ENCODE peak calls at places on chromosomes 16 and 17, in four cellular contexts. One of them, this sample, is unnamed.

GRCh38 chr17:74449773-74450172 is 16.7 kb upstream of the CD300A start:
- DNase-seq in HCT116: no peak
- DNase-seq in A549: no peak
- DNase-seq in HepG2: no peak
- DNase-seq in this sample: no peak

GRCh38 chr17:57595942-57596695 is 149.0 kb downstream of the CCDC182 start:
- DNase-seq in HCT116: no peak
- DNase-seq in A549: no peak
- DNase-seq in HepG2: no peak
- DNase-seq in this sample: no peak

GRCh38 chr17:43695968-43696865 is 34.5 kb upstream of the MEOX1 start:
- DNase-seq in A549: no peak
- DNase-seq in HepG2: no peak
- DNase-seq in HCT116: no peak
- DNase-seq in this sample: peak

GRCh38 chr17:27824745-27825144 is 24.4 kb upstream of the NOS2 start:
- DNase-seq in HepG2: no peak
- DNase-seq in A549: no peak
- DNase-seq in HCT116: no peak
- DNase-seq in this sample: no peak

GRCh38 chr17:30323262-30323894 is 10.5 kb downstream of the TMIGD1 start:
- DNase-seq in A549: no peak
- DNase-seq in HCT116: no peak
- DNase-seq in HepG2: no peak
- DNase-seq in this sample: no peak

GRCh38 chr17:74177018-74177450 is 26.4 kb upstream of the RPL38 start:
- DNase-seq in HepG2: no peak
- DNase-seq in A549: no peak
- DNase-seq in HCT116: no peak
- DNase-seq in this sample: peak

GRCh38 chr16:56298948-56299602 is 107.8 kb downstream of the GNAO1 start:
- DNase-seq in A549: no peak
- DNase-seq in HepG2: no peak
- DNase-seq in HCT116: no peak
- DNase-seq in this sample: no peak

GRCh38 chr16:85344502-85345128 is 232.3 kb upstream of the CIBAR2 start:
- DNase-seq in HepG2: no peak
- DNase-seq in A549: no peak
- DNase-seq in HCT116: no peak
- DNase-seq in this sample: no peak

GRCh38 chr17:75640556-75641119 is 7.4 kb downstream of the SMIM5 start:
- DNase-seq in HCT116: no peak
- DNase-seq in HepG2: no peak
- DNase-seq in A549: no peak
- DNase-seq in this sample: no peak

GRCh38 chr17:75638893-75639292 is 5.7 kb downstream of the SMIM5 start:
- DNase-seq in HCT116: no peak
- DNase-seq in A549: no peak
- DNase-seq in HepG2: no peak
- DNase-seq in this sample: no peak

GRCh38 chr17:75639327-75639726 is 6.1 kb downstream of the SMIM5 start:
- DNase-seq in HCT116: no peak
- DNase-seq in HepG2: no peak
- DNase-seq in A549: no peak
- DNase-seq in this sample: no peak

GRCh38 chr17:75641343-75641742 is 8.1 kb downstream of the SMIM5 start:
- DNase-seq in HCT116: no peak
- DNase-seq in A549: no peak
- DNase-seq in HepG2: no peak
- DNase-seq in this sample: no peak

GRCh38 chr17:75639771-75640555 is 6.7 kb downstream of the SMIM5 start:
- DNase-seq in A549: no peak
- DNase-seq in HCT116: no peak
- DNase-seq in HepG2: no peak
- DNase-seq in this sample: no peak
- TF ChIP-seq CEBPB in A549: no peak
- TF ChIP-seq CEBPB in HCT116: no peak
- TF ChIP-seq CEBPB in HepG2: no peak
- TF ChIP-seq CEBPB in this sample: no peak

GRCh38 chr17:5947701-5948180 is 122.4 kb upstream of the WSCD1 start:
- DNase-seq in HepG2: no peak
- DNase-seq in HCT116: no peak
- DNase-seq in A549: no peak
- DNase-seq in this sample: no peak

GRCh38 chr17:5942687-5943086 is 127.5 kb upstream of the WSCD1 start:
- DNase-seq in HCT116: no peak
- DNase-seq in A549: no peak
- DNase-seq in HepG2: no peak
- DNase-seq in this sample: no peak

GRCh38 chr17:5941258-5941657 is 128.9 kb upstream of the WSCD1 start:
- DNase-seq in HCT116: no peak
- DNase-seq in A549: no peak
- DNase-seq in HepG2: no peak
- DNase-seq in this sample: no peak

GRCh38 chr17:5943991-5944390 is 126.2 kb upstream of the WSCD1 start:
- DNase-seq in HepG2: no peak
- DNase-seq in A549: no peak
- DNase-seq in HCT116: no peak
- DNase-seq in this sample: no peak

GRCh38 chr17:5943232-5943631 is 126.9 kb upstream of the WSCD1 start:
- DNase-seq in HepG2: no peak
- DNase-seq in HCT116: no peak
- DNase-seq in A549: no peak
- DNase-seq in this sample: no peak
- H3K4me2 ChIP-seq in HepG2: no peak
- H3K4me2 ChIP-seq in HCT116: no peak
- H3K4me2 ChIP-seq in A549: no peak
- H3K4me2 ChIP-seq in this sample: no peak

GRCh38 chr16:87203060-87203656 is 114.0 kb downstream of the C16orf95 start:
- DNase-seq in HepG2: peak
- DNase-seq in A549: peak
- DNase-seq in HCT116: peak
- DNase-seq in this sample: peak
- TF ChIP-seq CEBPB in HepG2: no peak
- TF ChIP-seq CEBPB in A549: no peak
- TF ChIP-seq CEBPB in HCT116: no peak
- TF ChIP-seq CEBPB in this sample: no peak

DNA sequence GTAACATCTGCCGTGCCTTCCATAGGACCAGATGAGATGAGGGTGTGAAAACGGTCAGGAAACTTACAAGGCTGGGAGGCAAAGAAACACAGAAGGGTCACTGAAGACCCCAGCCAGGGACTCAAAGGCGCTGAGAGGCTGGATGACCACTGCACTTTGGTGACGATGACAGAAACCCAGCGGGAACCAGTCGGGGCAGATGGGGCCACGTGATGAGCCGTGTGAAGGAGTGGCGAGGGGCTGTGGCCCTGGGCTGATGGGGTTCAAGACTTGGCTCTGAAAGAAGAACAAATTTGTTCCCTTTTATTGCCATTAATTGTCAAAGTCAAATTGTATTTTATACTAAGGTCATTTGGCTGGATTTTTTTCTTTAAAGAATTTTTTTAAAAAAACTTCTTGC is 28.6 kb upstream of the ATP2C2 start:
- DNase-seq in HCT116: no peak
- DNase-seq in HepG2: no peak
- DNase-seq in A549: no peak
- DNase-seq in this sample: no peak
- H3K4me2 ChIP-seq in HCT116: no peak
- H3K4me2 ChIP-seq in HepG2: no peak
- H3K4me2 ChIP-seq in A549: no peak
- H3K4me2 ChIP-seq in this sample: no peak

DNA sequence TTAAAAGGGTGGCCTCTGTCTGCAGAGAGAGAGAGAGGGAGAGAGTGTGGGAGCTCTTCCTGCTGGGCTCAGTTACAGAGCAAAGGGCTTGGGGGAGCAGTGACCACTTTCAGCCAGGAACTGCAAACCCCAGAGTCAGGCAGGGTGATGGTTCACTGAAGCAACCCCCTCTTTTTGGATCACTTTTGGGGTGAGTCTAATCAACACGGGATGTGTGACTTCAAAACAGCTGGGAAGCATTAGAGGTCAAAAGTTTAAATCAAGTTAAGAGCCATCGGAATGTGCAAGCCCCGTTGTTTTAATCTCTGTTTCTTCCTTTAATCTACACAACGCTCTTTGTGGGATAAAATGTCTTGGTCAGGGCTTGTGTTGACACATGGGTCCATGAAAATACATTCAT is 577.1 kb upstream of the CDH11 start:
- DNase-seq in A549: no peak
- DNase-seq in HCT116: no peak
- DNase-seq in HepG2: no peak
- DNase-seq in this sample: no peak
- TF ChIP-seq CEBPB in A549: no peak
- TF ChIP-seq CEBPB in HCT116: no peak
- TF ChIP-seq CEBPB in HepG2: no peak
- TF ChIP-seq CEBPB in this sample: no peak

This sample was measured in IMR-90.